ENCODE peak calls at places on chromosomes 12 and 14, in six cellular contexts. One of them, this sample, is unnamed.

GRCh38 chr12:58502236-58502635 is 418.1 kb downstream of the LRIG3 start:
- DNase-seq in IMR-90: peak
- DNase-seq in A549: no peak
- DNase-seq in H1: no peak
- DNase-seq in HepG2: no peak
- DNase-seq in K562: no peak
- DNase-seq in this sample: no peak

GRCh38 chr12:78060186-78060585 is 229.5 kb downstream of the NAV3 start:
- DNase-seq in A549: no peak
- DNase-seq in IMR-90: peak
- DNase-seq in HepG2: no peak
- DNase-seq in H1: no peak
- DNase-seq in K562: no peak
- DNase-seq in this sample: no peak

GRCh38 chr14:99654235-99655000 is 9.5 kb downstream of the HHIPL1 start:
- DNase-seq in IMR-90: peak
- DNase-seq in K562: no peak
- DNase-seq in A549: peak
- DNase-seq in H1: no peak
- DNase-seq in HepG2: no peak
- DNase-seq in this sample: no peak

GRCh38 chr12:13099910-13100609 is 3.4 kb downstream of the GSG1 start:
- DNase-seq in K562: no peak
- DNase-seq in A549: no peak
- DNase-seq in IMR-90: no peak
- DNase-seq in H1: no peak
- DNase-seq in HepG2: no peak
- DNase-seq in this sample: no peak

GRCh38 chr12:46404225-46404631 is 31.7 kb upstream of the SLC38A2 start:
- DNase-seq in IMR-90: peak
- DNase-seq in A549: no peak
- DNase-seq in HepG2: no peak
- DNase-seq in H1: no peak
- DNase-seq in K562: no peak
- DNase-seq in this sample: no peak

GRCh38 chr14:92607702-92608429 is 94.3 kb downstream of the RIN3 start:
- DNase-seq in K562: no peak
- DNase-seq in H1: no peak
- DNase-seq in A549: no peak
- DNase-seq in IMR-90: peak
- DNase-seq in HepG2: no peak
- DNase-seq in this sample: no peak

GRCh38 chr12:34347367-34347766 is 325.1 kb downstream of the ALG10 start:
- DNase-seq in IMR-90: no peak
- DNase-seq in HepG2: peak
- DNase-seq in H1: no peak
- DNase-seq in K562: peak
- DNase-seq in A549: peak
- DNase-seq in this sample: peak

GRCh38 chr12:30914986-30915591 is 11.5 kb upstream of the TSPAN11 start:
- DNase-seq in IMR-90: no peak
- DNase-seq in A549: no peak
- DNase-seq in HepG2: no peak
- DNase-seq in H1: no peak
- DNase-seq in K562: no peak
- DNase-seq in this sample: no peak

GRCh38 chr14:64074961-64075619 is 219.1 kb downstream of the ESR2 start:
- DNase-seq in K562: no peak
- DNase-seq in H1: no peak
- DNase-seq in IMR-90: peak
- DNase-seq in A549: peak
- DNase-seq in HepG2: no peak
- DNase-seq in this sample: no peak

GRCh38 chr14:23121401-23121800 is 2.3 kb upstream of the CEBPE start:
- DNase-seq in IMR-90: peak
- DNase-seq in H1: no peak
- DNase-seq in K562: no peak
- DNase-seq in HepG2: no peak
- DNase-seq in A549: no peak
- DNase-seq in this sample: no peak

GRCh38 chr14:99971929-99972747 is 93.1 kb upstream of the EVL start:
- DNase-seq in H1: no peak
- DNase-seq in IMR-90: peak
- DNase-seq in HepG2: no peak
- DNase-seq in A549: peak
- DNase-seq in K562: peak
- DNase-seq in this sample: peak

GRCh38 chr12:47281667-47282171 is 202.0 kb upstream of the AMIGO2 start:
- DNase-seq in A549: no peak
- DNase-seq in IMR-90: peak
- DNase-seq in K562: peak
- DNase-seq in HepG2: no peak
- DNase-seq in H1: no peak
- DNase-seq in this sample: no peak

GRCh38 chr12:104427547-104427938 is 29.2 kb upstream of the CHST11 start:
- DNase-seq in H1: no peak
- DNase-seq in HepG2: no peak
- DNase-seq in A549: no peak
- DNase-seq in IMR-90: no peak
- DNase-seq in K562: no peak
- DNase-seq in this sample: no peak

GRCh38 chr12:40946612-40947194 is 241.4 kb upstream of the PDZRN4 start:
- DNase-seq in IMR-90: peak
- DNase-seq in H1: no peak
- DNase-seq in K562: peak
- DNase-seq in HepG2: peak
- DNase-seq in A549: peak
- DNase-seq in this sample: peak

GRCh38 chr14:57405562-57405961 is 15.2 kb downstream of the NAA30 start:
- DNase-seq in HepG2: no peak
- DNase-seq in IMR-90: no peak
- DNase-seq in A549: no peak
- DNase-seq in K562: no peak
- DNase-seq in H1: no peak
- DNase-seq in this sample: peak

GRCh38 chr14:102227184-102227964 is 77.6 kb downstream of the MOK start:
- DNase-seq in HepG2: no peak
- DNase-seq in K562: no peak
- DNase-seq in H1: no peak
- DNase-seq in A549: no peak
- DNase-seq in IMR-90: no peak
- DNase-seq in this sample: no peak

GRCh38 chr14:89792489-89793366 is 161.8 kb downstream of the EFCAB11 start:
- DNase-seq in H1: no peak
- DNase-seq in IMR-90: peak
- DNase-seq in A549: no peak
- DNase-seq in K562: no peak
- DNase-seq in HepG2: no peak
- DNase-seq in this sample: no peak

GRCh38 chr14:21308479-21309237 is 28.8 kb downstream of the RPGRIP1 start:
- DNase-seq in H1: peak
- DNase-seq in A549: peak
- DNase-seq in K562: peak
- DNase-seq in IMR-90: peak
- DNase-seq in HepG2: peak
- DNase-seq in this sample: no peak

GRCh38 chr12:111446631-111447570 is 41.2 kb downstream of the SH2B3 start:
- DNase-seq in IMR-90: no peak
- DNase-seq in K562: no peak
- DNase-seq in HepG2: no peak
- DNase-seq in H1: peak
- DNase-seq in A549: no peak
- DNase-seq in this sample: no peak

GRCh38 chr12:111446044-111446581 is 40.4 kb downstream of the SH2B3 start:
- DNase-seq in H1: peak
- DNase-seq in K562: no peak
- DNase-seq in A549: no peak
- DNase-seq in HepG2: no peak
- DNase-seq in IMR-90: peak
- DNase-seq in this sample: peak

GRCh38 chr12:111448831-111449790 is 43.4 kb downstream of the SH2B3 start:
- DNase-seq in A549: no peak
- DNase-seq in IMR-90: no peak
- DNase-seq in H1: peak
- DNase-seq in K562: no peak
- DNase-seq in HepG2: no peak
- DNase-seq in this sample: no peak

GRCh38 chr12:111448266-111448830 is 42.6 kb downstream of the SH2B3 start:
- DNase-seq in A549: no peak
- DNase-seq in H1: peak
- DNase-seq in K562: no peak
- DNase-seq in IMR-90: no peak
- DNase-seq in HepG2: no peak
- DNase-seq in this sample: no peak

DNA sequence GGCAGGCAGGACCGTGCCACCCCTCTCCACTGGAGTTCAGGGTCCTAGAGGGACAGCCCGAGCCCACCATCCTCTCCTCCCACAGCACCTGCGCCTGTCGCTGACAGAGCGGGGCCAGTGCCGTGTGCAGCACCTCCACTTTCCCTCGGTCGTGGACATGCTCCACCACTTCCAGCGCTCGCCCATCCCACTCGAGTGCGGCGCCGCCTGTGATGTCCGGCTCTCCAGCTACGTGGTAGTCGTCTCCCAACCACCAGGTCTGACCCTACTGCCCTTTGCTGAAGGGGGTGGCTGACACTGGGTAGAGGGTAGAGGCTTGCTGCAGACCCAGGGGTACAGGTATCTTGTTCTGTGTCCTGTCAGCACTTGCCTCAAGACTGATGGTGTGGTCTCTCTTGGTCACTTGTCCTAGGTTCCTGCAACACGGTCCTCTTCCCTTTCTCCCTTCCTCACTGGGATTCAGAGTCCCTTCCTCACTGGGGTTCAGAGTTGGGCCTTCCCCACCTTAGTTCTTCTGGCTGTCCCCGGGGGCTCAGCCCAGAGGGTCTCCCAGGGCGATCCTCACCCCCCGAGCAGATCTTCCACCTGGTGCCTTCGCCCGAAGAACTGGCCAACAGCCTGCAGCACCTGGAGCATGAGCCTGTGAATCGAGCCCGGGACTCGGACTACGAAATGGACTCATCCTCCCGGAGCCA is 42.0 kb downstream of the SH2B3 start:
- DNase-seq in IMR-90: no peak
- DNase-seq in H1: peak
- DNase-seq in HepG2: no peak
- DNase-seq in A549: no peak
- DNase-seq in K562: no peak
- DNase-seq in this sample: no peak
- TF ChIP-seq RFX5 in IMR-90: no peak
- TF ChIP-seq RFX5 in H1: no peak
- TF ChIP-seq RFX5 in HepG2: no peak
- TF ChIP-seq RFX5 in A549: no peak
- TF ChIP-seq RFX5 in K562: no peak
- TF ChIP-seq RFX5 in this sample: no peak

GRCh38 chr12:92059976-92060375 is 85.7 kb downstream of the BTG1 start:
- DNase-seq in HepG2: no peak
- DNase-seq in IMR-90: peak
- DNase-seq in H1: no peak
- DNase-seq in K562: no peak
- DNase-seq in A549: no peak
- DNase-seq in this sample: no peak
- TF ChIP-seq RFX5 in HepG2: no peak
- TF ChIP-seq RFX5 in IMR-90: no peak
- TF ChIP-seq RFX5 in H1: no peak
- TF ChIP-seq RFX5 in K562: no peak
- TF ChIP-seq RFX5 in A549: no peak
- TF ChIP-seq RFX5 in this sample: no peak

GRCh38 chr12:121778567-121779421 is 14.7 kb downstream of the RHOF start:
- DNase-seq in H1: no peak
- DNase-seq in A549: no peak
- DNase-seq in K562: no peak
- DNase-seq in IMR-90: no peak
- DNase-seq in HepG2: no peak
- DNase-seq in this sample: no peak

GRCh38 chr12:121775501-121775900 is 18.0 kb downstream of the RHOF start:
- DNase-seq in HepG2: no peak
- DNase-seq in IMR-90: no peak
- DNase-seq in H1: no peak
- DNase-seq in A549: no peak
- DNase-seq in K562: no peak
- DNase-seq in this sample: no peak

GRCh38 chr12:121779422-121779895 is 14.0 kb downstream of the RHOF start:
- DNase-seq in A549: no peak
- DNase-seq in H1: no peak
- DNase-seq in HepG2: no peak
- DNase-seq in IMR-90: no peak
- DNase-seq in K562: no peak
- DNase-seq in this sample: no peak

GRCh38 chr12:121774968-121775474 is 18.5 kb downstream of the RHOF start:
- DNase-seq in H1: no peak
- DNase-seq in HepG2: no peak
- DNase-seq in K562: no peak
- DNase-seq in IMR-90: no peak
- DNase-seq in A549: no peak
- DNase-seq in this sample: no peak

GRCh38 chr12:121776190-121777098 is 17.0 kb downstream of the RHOF start:
- DNase-seq in K562: peak
- DNase-seq in A549: peak
- DNase-seq in H1: peak
- DNase-seq in HepG2: no peak
- DNase-seq in IMR-90: peak
- DNase-seq in this sample: peak
- TF ChIP-seq RFX5 in K562: no peak
- TF ChIP-seq RFX5 in A549: no peak
- TF ChIP-seq RFX5 in H1: no peak
- TF ChIP-seq RFX5 in HepG2: no peak
- TF ChIP-seq RFX5 in IMR-90: no peak
- TF ChIP-seq RFX5 in this sample: no peak

GRCh38 chr14:94011795-94012194 is 14.3 kb upstream of the OTUB2 start:
- DNase-seq in H1: no peak
- DNase-seq in IMR-90: no peak
- DNase-seq in K562: no peak
- DNase-seq in A549: no peak
- DNase-seq in HepG2: no peak
- DNase-seq in this sample: no peak
- TF ChIP-seq RFX5 in H1: no peak
- TF ChIP-seq RFX5 in IMR-90: no peak
- TF ChIP-seq RFX5 in K562: no peak
- TF ChIP-seq RFX5 in A549: no peak
- TF ChIP-seq RFX5 in HepG2: no peak
- TF ChIP-seq RFX5 in this sample: no peak

DNA sequence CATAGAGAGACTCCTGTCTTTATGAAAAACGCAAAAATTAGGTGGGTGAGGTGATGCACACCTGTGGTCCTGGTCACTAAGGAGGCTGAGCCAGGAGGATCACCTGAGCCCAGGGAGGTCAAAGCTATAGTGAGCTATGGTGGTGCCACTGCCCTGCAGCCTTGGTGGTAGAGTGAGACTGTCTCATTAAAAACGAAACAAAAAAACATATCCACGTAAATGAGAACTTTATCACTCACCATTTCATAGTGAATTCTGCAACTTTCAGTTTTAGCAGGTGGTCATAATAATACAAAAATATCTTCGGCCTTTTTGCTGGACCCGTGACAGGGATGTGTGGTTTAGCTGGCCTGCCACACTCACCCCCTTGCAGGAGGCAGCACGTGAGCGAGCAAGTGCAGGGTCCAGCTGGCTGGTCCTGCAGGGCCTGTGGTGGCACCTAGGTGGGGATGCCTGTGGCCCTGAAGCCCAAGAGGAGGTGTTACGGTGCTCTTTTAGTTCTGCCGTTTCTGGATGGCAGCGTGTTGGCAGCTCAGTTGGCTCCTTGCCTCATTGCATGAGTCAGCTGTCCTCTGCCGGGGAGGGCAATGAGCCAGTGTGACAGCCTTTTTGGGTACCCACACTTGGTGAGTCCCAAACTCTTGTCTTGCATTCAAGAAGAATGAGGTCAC is 1330.7 kb upstream of the TMEM132C start:
- DNase-seq in HepG2: no peak
- DNase-seq in H1: no peak
- DNase-seq in A549: no peak
- DNase-seq in K562: no peak
- DNase-seq in IMR-90: no peak
- DNase-seq in this sample: no peak
- TF ChIP-seq RFX5 in HepG2: no peak
- TF ChIP-seq RFX5 in H1: no peak
- TF ChIP-seq RFX5 in A549: no peak
- TF ChIP-seq RFX5 in K562: no peak
- TF ChIP-seq RFX5 in IMR-90: no peak
- TF ChIP-seq RFX5 in this sample: no peak

This sample was measured in SK-N-SH.